ENCODE peak calls at places on chromosome 12, in seven cellular contexts. K is T-cell; B is NCI-H82; V is GM06990; D is H4; W is activated T-helper 1 cell treated with anti-CD3 and anti-CD28 coated beads, Interleukin-2, amount 50 U/mL, for 16 hours; P is HEK293T. C is an unnamed sample.
A peak's percentile ranks its signal among the peaks of the same experiment; 100 is the strongest.

GRCh38 chr12:56521590-56522371 is at the start of gene RBMS2:
- DNase-seq in K (peak; percentile 41), B (peak; percentile 91), V (peak; percentile 35), D (peak; percentile 95), W (peak; percentile 5), P (peak; percentile 76), C (peak; percentile 62)

GRCh38 chr12:123101467-123102004 is 49.4 kb downstream of the PITPNM2 start:
- DNase-seq in K (no peak), B (peak; percentile 31), V (no peak), D (no peak), W (no peak), P (no peak), C (no peak)

GRCh38 chr12:57839996-57840395 is 6.5 kb downstream of the CTDSP2 start:
- DNase-seq in K (no peak), B (no peak), V (no peak), D (no peak), W (no peak), P (no peak), C (no peak)

GRCh38 chr12:62715086-62715786 is 219.7 kb downstream of the PPM1H start:
- DNase-seq in K (no peak), B (peak; percentile 43), V (no peak), D (no peak), W (no peak), P (no peak), C (peak; percentile 25)

GRCh38 chr12:49562831-49563230 is 5.1 kb downstream of the MCRS1 start:
- DNase-seq in K (no peak), B (no peak), V (no peak), D (no peak), W (no peak), P (no peak), C (no peak)

GRCh38 chr12:13734753-13735152 is 246.6 kb downstream of the GRIN2B start:
- DNase-seq in K (no peak), B (peak; percentile 11), V (no peak), D (no peak), W (no peak), P (no peak), C (no peak)

GRCh38 chr12:62732861-62733427 is 202.0 kb downstream of the PPM1H start:
- DNase-seq in K (no peak), B (no peak), V (no peak), D (peak; percentile 64), W (no peak), P (no peak), C (no peak)

GRCh38 chr12:27220057-27220987 is 23.8 kb upstream of the STK38L start:
- DNase-seq in K (no peak), B (no peak), V (peak; percentile 67), D (no peak), W (no peak), P (no peak), C (no peak)

GRCh38 chr12:80101126-80101525 is 1.8 kb downstream of the OTOGL start:
- DNase-seq in K (no peak), B (no peak), V (no peak), D (no peak), W (no peak), P (no peak), C (no peak)

GRCh38 chr12:32302218-32302826 is 97.0 kb upstream of the FGD4 start:
- DNase-seq in K (peak; percentile 7), B (peak; percentile 78), V (peak; percentile 50), D (peak; percentile 31), W (no peak), P (peak; percentile 46), C (no peak)

GRCh38 chr12:22882559-22882958 is 257.6 kb downstream of the ETNK1 start:
- DNase-seq in K (no peak), B (no peak), V (no peak), D (no peak), W (no peak), P (no peak), C (no peak)

GRCh38 chr12:47415054-47415453 is 290.8 kb downstream of the RPAP3 start:
- DNase-seq in K (no peak), B (no peak), V (no peak), D (no peak), W (no peak), P (no peak), C (no peak)

GRCh38 chr12:29398495-29398894 is 17.5 kb upstream of the ERGIC2 start:
- DNase-seq in K (no peak), B (no peak), V (peak; percentile 35), D (no peak), W (no peak), P (no peak), C (no peak)

GRCh38 chr12:77220586-77220985 is 155.2 kb upstream of the E2F7 start:
- DNase-seq in K (no peak), B (no peak), V (no peak), D (peak; percentile 25), W (no peak), P (no peak), C (no peak)

GRCh38 chr12:6214633-6215032 is 14.4 kb downstream of the CD9 start:
- DNase-seq in K (no peak), B (no peak), V (no peak), D (no peak), W (no peak), P (no peak), C (no peak)

GRCh38 chr12:105253882-105254513 is 18.0 kb upstream of the APPL2 start:
- DNase-seq in K (no peak), B (peak; percentile 77), V (no peak), D (peak; percentile 19), W (no peak), P (no peak), C (no peak)

GRCh38 chr12:93339695-93340094 is 38.0 kb upstream of the NUDT4 start:
- DNase-seq in K (no peak), B (no peak), V (no peak), D (no peak), W (no peak), P (no peak), C (no peak)

GRCh38 chr12:46160081-46160980 is 108.5 kb downstream of the SLC38A1 start:
- DNase-seq in K (no peak), B (peak; percentile 43), V (no peak), D (peak; percentile 93), W (no peak), P (peak; percentile 40), C (no peak)

GRCh38 chr12:96117460-96117859 is 76.7 kb upstream of the ELK3 start:
- DNase-seq in K (no peak), B (peak; percentile 71), V (no peak), D (no peak), W (no peak), P (no peak), C (no peak)

GRCh38 chr12:115166698-115167315 is 482.8 kb upstream of the TBX3 start:
- DNase-seq in K (no peak), B (peak; percentile 90), V (no peak), D (peak; percentile 17), W (no peak), P (no peak), C (no peak)

GRCh38 chr12:105820407-105821140 is 318.2 kb downstream of the NUAK1 start:
- DNase-seq in K (no peak), B (no peak), V (no peak), D (no peak), W (no peak), P (no peak), C (no peak)

GRCh38 chr12:111430418-111431353 is 25.0 kb downstream of the SH2B3 start:
- DNase-seq in K (peak; percentile 73), B (no peak), V (peak; percentile 82), D (no peak), W (peak; percentile 67), P (no peak), C (no peak)

GRCh38 chr12:7989827-7990491 is 42.6 kb upstream of the FOXJ2 start:
- DNase-seq in K (peak; percentile 50), B (no peak), V (peak; percentile 26), D (no peak), W (peak; percentile 39), P (no peak), C (no peak)

GRCh38 chr12:78146365-78146772 is 315.7 kb downstream of the NAV3 start:
- DNase-seq in K (no peak), B (peak; percentile 72), V (no peak), D (peak; percentile 17), W (no peak), P (peak; percentile 12), C (no peak)

GRCh38 chr12:21801522-21802288 is 27.2 kb upstream of the KCNJ8 start:
- DNase-seq in K (no peak), B (no peak), V (no peak), D (no peak), W (no peak), P (no peak), C (no peak)

GRCh38 chr12:27549801-27550652 is 26.0 kb downstream of the PPFIBP1 start:
- DNase-seq in K (no peak), B (peak; percentile 25), V (no peak), D (peak; percentile 92), W (no peak), P (peak; percentile 53), C (peak; percentile 33)

GRCh38 chr12:105970885-105971284 is 167.9 kb downstream of the NUAK1 start:
- DNase-seq in K (no peak), B (no peak), V (no peak), D (no peak), W (no peak), P (no peak), C (no peak)

GRCh38 chr12:74317078-74317581 is 220.5 kb upstream of the ATXN7L3B start:
- DNase-seq in K (no peak), B (peak; percentile 79), V (no peak), D (peak; percentile 70), W (no peak), P (peak; percentile 35), C (peak; percentile 18)

GRCh38 chr12:67442347-67442841 is 173.2 kb downstream of the CAND1 start:
- DNase-seq in K (no peak), B (peak; percentile 92), V (no peak), D (peak; percentile 92), W (no peak), P (peak; percentile 23), C (no peak)

GRCh38 chr12:110858848-110859247 is 12.1 kb downstream of the CCDC63 start:
- DNase-seq in K (no peak), B (peak; percentile 13), V (no peak), D (peak; percentile 25), W (no peak), P (no peak), C (no peak)

GRCh38 chr12:110533607-110534006 is 31.5 kb downstream of the RAD9B start:
- DNase-seq in K (no peak), B (no peak), V (no peak), D (peak; percentile 53), W (no peak), P (no peak), C (no peak)

GRCh38 chr12:54859502-54859901 is 5.2 kb downstream of the MUCL1 start:
- DNase-seq in K (no peak), B (no peak), V (no peak), D (no peak), W (no peak), P (no peak), C (no peak)

GRCh38 chr12:86727151-86727550 is 471.0 kb upstream of the MGAT4C start:
- DNase-seq in K (no peak), B (no peak), V (no peak), D (peak; percentile 61), W (no peak), P (peak; percentile 7), C (no peak)